ENCODE peak calls at places on chromosome 7, in eight cellular contexts. Y is SK-N-SH; J is iPS DF 6.9; M is heart right ventricle; I is GM23248; R is CD8-positive, alpha-beta T cell; P is lower lobe of right lung; H is mesenchymal stem cell. A is an unnamed sample. For H3K4me1, the result is how much of the 10 kb centered on the place peaks cover.

GRCh38 chr7:73329861-73330581 is 2.1 kb downstream of the FKBP6 start:
- DNase-seq in Y (peak), J (no peak), M (no peak), I (peak), R (no peak), P (no peak), H (peak), A (no peak)

GRCh38 chr7:151796091-151796870 is 80.6 kb downstream of the PRKAG2 start:
- DNase-seq in Y (no peak), J (no peak), M (no peak), I (peak), R (no peak), P (peak), H (no peak), A (no peak)

GRCh38 chr7:29796181-29796580 is 10.1 kb upstream of the WIPF3 start:
- DNase-seq in Y (no peak), J (no peak), M (no peak), I (peak), R (no peak), P (no peak), H (no peak), A (no peak)

GRCh38 chr7:3138206-3138605 is 94.5 kb upstream of the CARD11 start:
- DNase-seq in Y (no peak), J (no peak), M (no peak), I (no peak), R (no peak), P (no peak), H (no peak), A (no peak)

GRCh38 chr7:117188949-117189348 is 133.9 kb downstream of the WNT2 start:
- DNase-seq in Y (no peak), J (no peak), M (no peak), I (peak), R (no peak), P (no peak), H (no peak), A (no peak)

GRCh38 chr7:23680417-23681405 is 712 bp downstream of the FAM221A start:
- DNase-seq in Y (peak), J (peak), M (peak), I (peak), R (peak), P (peak), H (peak), A (peak)

GRCh38 chr7:36677769-36678435 is 46.4 kb downstream of the AOAH start:
- DNase-seq in Y (no peak), J (no peak), M (no peak), I (no peak), R (no peak), P (no peak), H (no peak), A (no peak)

GRCh38 chr7:101172854-101173751 is 7.0 kb downstream of the NAT16 start:
- DNase-seq in Y (peak), J (no peak), M (peak), I (peak), R (no peak), P (peak), H (peak), A (no peak)

GRCh38 chr7:140035400-140036223 is 27.1 kb downstream of the PARP12 start:
- DNase-seq in Y (no peak), J (no peak), M (no peak), I (peak), R (no peak), P (no peak), H (peak), A (no peak)

GRCh38 chr7:91347288-91347687 is 83.1 kb downstream of the FZD1 start:
- DNase-seq in Y (no peak), J (no peak), M (peak), I (no peak), R (no peak), P (no peak), H (peak), A (no peak)

GRCh38 chr7:133186060-133186459 is 66.8 kb upstream of the EXOC4 start:
- DNase-seq in Y (no peak), J (no peak), M (no peak), I (no peak), R (no peak), P (no peak), H (no peak), A (no peak)

GRCh38 chr7:151043959-151044358 is 4.4 kb upstream of the ASIC3 start:
- DNase-seq in Y (no peak), J (no peak), M (no peak), I (no peak), R (no peak), P (no peak), H (no peak), A (no peak)

GRCh38 chr7:12637819-12638592 is 49.4 kb upstream of the ARL4A start:
- DNase-seq in Y (peak), J (no peak), M (peak), I (no peak), R (no peak), P (no peak), H (no peak), A (no peak)

GRCh38 chr7:17129218-17129617 is 169.2 kb upstream of the AHR start:
- DNase-seq in Y (no peak), J (no peak), M (no peak), I (no peak), R (no peak), P (no peak), H (no peak), A (no peak)
- H3K4me1 ChIP-seq in Y (under half), J (under half), M (under half), I (under half), R (under half), P (under half), H (under half), A (under half)

GRCh38 chr7:24828871-24829661 is 71.8 kb upstream of the GSDME start:
- DNase-seq in Y (no peak), J (no peak), M (no peak), I (no peak), R (no peak), P (no peak), H (peak), A (no peak)

GRCh38 chr7:24827589-24827988 is 70.3 kb upstream of the GSDME start:
- DNase-seq in Y (no peak), J (no peak), M (no peak), I (peak), R (no peak), P (no peak), H (peak), A (no peak)

GRCh38 chr7:24831240-24831639 is 74.0 kb upstream of the GSDME start:
- DNase-seq in Y (no peak), J (no peak), M (no peak), I (peak), R (no peak), P (no peak), H (peak), A (no peak)

GRCh38 chr7:24829787-24830186 is 72.5 kb upstream of the GSDME start:
- DNase-seq in Y (no peak), J (no peak), M (no peak), I (peak), R (no peak), P (no peak), H (peak), A (no peak)

GRCh38 chr7:24830440-24831050 is 73.3 kb upstream of the GSDME start:
- DNase-seq in Y (no peak), J (no peak), M (no peak), I (no peak), R (no peak), P (no peak), H (no peak), A (no peak)
- H3K4me1 ChIP-seq in Y (under half), J (under half), M (under half), I (half or more), R (under half), P (under half), H (under half), A (under half)

DNA sequence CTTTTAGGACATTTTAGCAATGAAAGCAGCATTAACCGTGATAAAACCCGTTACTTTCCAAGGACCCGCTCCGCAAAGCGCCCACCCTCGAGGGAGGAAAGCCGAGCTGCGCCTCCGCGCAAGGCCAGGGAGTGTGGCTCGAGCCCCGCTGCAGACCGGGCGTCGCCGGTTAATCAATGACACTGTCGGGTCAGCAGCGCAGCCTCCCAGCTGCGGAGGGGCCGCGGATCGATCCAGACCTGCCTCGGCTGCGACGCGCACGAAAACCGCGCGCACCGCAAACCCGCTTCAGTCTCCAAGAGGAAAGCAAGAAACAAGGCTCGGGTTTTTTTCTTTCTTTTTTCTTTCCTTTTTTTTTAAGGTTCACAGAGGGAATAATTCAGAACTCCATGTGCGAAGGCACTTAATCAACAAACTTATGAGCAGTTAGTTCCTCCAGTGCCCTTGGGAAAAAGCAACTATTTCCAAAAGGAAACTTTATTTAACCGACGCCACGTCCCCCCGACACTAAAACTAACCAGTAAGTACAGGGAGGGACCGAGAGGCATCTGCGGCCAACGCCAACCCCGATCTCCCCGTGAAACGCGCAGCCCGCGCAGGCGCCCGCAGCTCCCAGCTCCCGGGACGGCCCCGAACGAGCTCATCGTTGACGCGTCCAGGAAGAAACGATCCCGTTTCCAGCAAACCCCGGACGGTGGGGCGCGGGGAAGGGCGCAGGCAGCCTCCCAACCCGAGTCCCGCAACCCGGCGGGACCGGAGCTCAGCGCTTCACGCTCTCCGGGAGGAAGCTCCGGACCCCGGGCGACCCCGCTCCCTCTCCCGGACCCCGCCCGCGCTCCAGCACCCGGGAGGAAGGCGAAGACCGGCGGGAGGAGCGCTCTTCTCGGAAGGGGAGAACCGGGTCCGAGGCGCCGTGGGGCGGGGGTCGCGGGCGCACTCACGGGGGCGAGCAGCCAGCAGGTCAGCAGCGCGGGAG is 599 bp downstream of the VIPR2 start:
- DNase-seq in Y (peak), J (no peak), M (peak), I (peak), R (no peak), P (no peak), H (no peak), A (no peak)
- H3K4me1 ChIP-seq in Y (under half), J (under half), M (under half), I (under half), R (under half), P (under half), H (under half), A (under half)

DNA sequence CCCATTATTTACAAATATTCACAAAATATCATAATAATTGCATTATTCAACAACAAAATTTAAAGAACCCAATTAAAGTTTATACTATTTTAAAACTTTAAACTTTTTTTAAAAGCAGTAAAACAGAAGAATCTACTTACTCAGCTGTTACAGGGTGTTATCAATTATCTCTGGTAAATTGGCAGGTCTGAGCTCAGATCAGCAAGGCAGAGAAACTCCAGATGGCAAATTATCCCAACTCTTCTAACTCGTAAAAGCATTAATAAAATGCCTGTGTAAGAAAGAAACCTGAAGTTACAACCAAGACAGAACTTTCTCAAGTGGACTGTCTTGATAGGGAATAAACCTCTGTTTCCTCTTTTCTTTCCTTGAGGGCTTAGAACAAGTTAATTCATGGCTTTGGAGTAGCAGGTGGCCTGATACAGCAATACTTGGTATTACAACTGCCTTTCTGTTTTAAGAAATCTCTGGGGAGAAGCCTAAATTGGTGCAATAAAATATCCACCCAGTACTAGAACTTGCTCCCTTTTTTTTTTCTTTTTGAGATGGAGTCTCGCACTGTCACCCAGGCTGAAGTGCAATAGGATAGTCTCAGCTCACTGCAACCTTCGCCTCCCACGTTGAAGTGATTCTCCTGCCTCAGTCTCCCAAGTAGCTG is 275.3 kb upstream of the MKLN1 start:
- DNase-seq in Y (no peak), J (no peak), M (no peak), I (no peak), R (no peak), P (no peak), H (no peak), A (no peak)
- H3K4me1 ChIP-seq in Y (under half), J (under half), M (half or more), I (under half), R (half or more), P (half or more), H (under half), A (half or more)

GRCh38 chr7:55108401-55108800 is 89.6 kb downstream of the EGFR start:
- DNase-seq in Y (no peak), J (no peak), M (no peak), I (no peak), R (no peak), P (no peak), H (no peak), A (no peak)

GRCh38 chr7:55107946-55108345 is 89.1 kb downstream of the EGFR start:
- DNase-seq in Y (no peak), J (no peak), M (no peak), I (no peak), R (no peak), P (no peak), H (no peak), A (no peak)

GRCh38 chr7:55104123-55104522 is 85.3 kb downstream of the EGFR start:
- DNase-seq in Y (no peak), J (no peak), M (no peak), I (no peak), R (no peak), P (no peak), H (no peak), A (no peak)

GRCh38 chr7:55104707-55105433 is 86.1 kb downstream of the EGFR start:
- DNase-seq in Y (no peak), J (no peak), M (no peak), I (peak), R (no peak), P (no peak), H (no peak), A (no peak)

DNA sequence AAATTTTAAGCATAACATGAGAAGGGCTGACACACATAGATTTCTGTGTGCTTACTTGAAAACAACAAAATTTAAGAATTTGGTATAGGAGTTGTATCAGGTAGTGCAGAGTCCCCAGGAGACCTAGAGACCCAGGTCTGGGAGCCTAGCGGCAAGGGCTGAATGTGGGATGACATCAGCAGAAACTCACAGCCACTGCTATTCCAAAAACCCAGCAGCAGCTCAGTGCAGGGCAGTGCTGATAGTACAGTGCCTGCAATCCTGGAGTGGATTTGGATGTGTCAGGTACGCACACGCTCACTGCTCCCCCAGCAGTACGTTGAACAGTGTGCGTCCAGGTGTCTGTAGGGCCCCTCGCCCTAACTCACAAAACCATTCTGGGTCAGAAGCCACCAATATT is 87.1 kb downstream of the EGFR start:
- DNase-seq in Y (peak), J (no peak), M (no peak), I (peak), R (no peak), P (no peak), H (no peak), A (no peak)
- H3K4me1 ChIP-seq in Y (under half), J (under half), M (under half), I (half or more), R (under half), P (under half), H (under half), A (under half)

DNA sequence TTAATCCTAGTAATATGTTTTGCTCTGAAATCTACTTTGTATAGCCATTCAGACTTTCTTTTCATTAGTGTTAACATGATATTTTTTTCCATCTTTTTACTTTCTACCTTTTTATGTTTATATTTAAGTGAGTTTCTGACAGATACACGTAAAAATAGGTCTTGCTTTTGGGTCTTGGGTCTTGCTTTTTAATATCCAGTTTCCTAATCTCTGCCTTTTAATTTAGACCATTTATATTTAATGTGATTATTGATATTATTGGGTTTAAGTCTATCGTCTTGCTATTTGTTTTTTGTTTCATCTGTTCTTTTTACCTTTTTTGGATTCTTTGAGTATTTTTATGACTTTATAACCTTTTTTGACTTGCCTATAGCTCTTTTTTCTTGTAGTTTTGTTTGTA is 7.9 kb downstream of the PHTF2 start:
- DNase-seq in Y (no peak), J (no peak), M (no peak), I (no peak), R (no peak), P (no peak), H (no peak), A (no peak)
- H3K4me1 ChIP-seq in Y (under half), J (under half), M (under half), I (under half), R (under half), P (under half), H (under half), A (under half)

GRCh38 chr7:129308047-129308446 is 83.2 kb downstream of the AHCYL2 start:
- DNase-seq in Y (no peak), J (no peak), M (peak), I (peak), R (no peak), P (no peak), H (peak), A (no peak)

GRCh38 chr7:129311429-129311828 is 86.6 kb downstream of the AHCYL2 start:
- DNase-seq in Y (no peak), J (no peak), M (no peak), I (no peak), R (no peak), P (no peak), H (no peak), A (no peak)

GRCh38 chr7:129313282-129313681 is 88.5 kb downstream of the AHCYL2 start:
- DNase-seq in Y (no peak), J (no peak), M (no peak), I (no peak), R (no peak), P (no peak), H (no peak), A (no peak)

GRCh38 chr7:129307592-129307991 is 82.8 kb downstream of the AHCYL2 start:
- DNase-seq in Y (no peak), J (no peak), M (no peak), I (no peak), R (no peak), P (no peak), H (no peak), A (no peak)
- H3K4me1 ChIP-seq in Y (under half), J (under half), M (under half), I (under half), R (under half), P (under half), H (under half), A (under half)

GRCh38 chr7:30916767-30917166 is 5.1 kb downstream of the AQP1 start:
- DNase-seq in Y (no peak), J (no peak), M (no peak), I (no peak), R (no peak), P (peak), H (no peak), A (no peak)
- H3K4me1 ChIP-seq in Y (half or more), J (under half), M (half or more), I (under half), R (under half), P (under half), H (half or more), A (under half)

GRCh38 chr7:47783456-47784240 is 164.6 kb downstream of the PKD1L1 start:
- DNase-seq in Y (no peak), J (no peak), M (no peak), I (peak), R (no peak), P (no peak), H (peak), A (no peak)

GRCh38 chr7:47788083-47788482 is 160.2 kb downstream of the PKD1L1 start:
- DNase-seq in Y (no peak), J (no peak), M (no peak), I (no peak), R (no peak), P (no peak), H (no peak), A (no peak)

GRCh38 chr7:47785923-47786556 is 162.2 kb downstream of the PKD1L1 start:
- DNase-seq in Y (no peak), J (no peak), M (no peak), I (peak), R (no peak), P (no peak), H (no peak), A (no peak)

GRCh38 chr7:47787249-47788069 is 160.8 kb downstream of the PKD1L1 start:
- DNase-seq in Y (no peak), J (no peak), M (no peak), I (peak), R (no peak), P (no peak), H (peak), A (no peak)

DNA sequence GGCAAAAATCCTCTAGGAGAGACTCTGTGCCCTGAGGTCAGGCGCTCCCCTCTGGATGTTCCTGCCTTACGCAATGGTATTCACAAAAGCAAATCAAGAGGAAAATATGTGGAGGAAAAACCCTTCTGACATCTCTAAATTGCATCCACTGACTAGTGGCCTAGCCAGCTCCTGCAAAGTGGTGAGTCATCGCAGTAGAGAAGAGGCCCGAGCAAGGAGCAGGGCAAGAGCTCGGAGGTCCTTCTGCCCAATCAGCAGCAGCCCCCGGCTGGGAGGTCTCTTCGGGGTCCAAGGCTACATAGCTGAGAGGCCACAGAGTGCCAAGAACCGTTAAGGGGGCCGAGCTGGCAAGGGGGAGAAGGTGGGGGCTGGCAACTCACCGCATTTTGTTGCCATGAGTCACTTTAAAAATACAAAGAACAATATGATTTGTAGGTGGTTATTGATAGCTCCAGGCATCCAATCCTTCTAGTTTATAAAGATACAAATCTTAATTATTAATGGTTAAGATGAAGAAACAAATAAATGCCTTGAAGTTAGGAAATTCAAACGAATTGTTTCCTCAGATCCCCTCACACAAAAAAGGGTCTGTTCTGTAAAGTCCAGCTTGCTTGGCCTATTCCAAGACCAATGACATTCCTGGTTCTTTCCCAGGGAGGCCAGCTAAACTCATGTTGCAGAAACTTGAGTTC is 161.6 kb downstream of the PKD1L1 start:
- DNase-seq in Y (no peak), J (no peak), M (no peak), I (peak), R (no peak), P (no peak), H (peak), A (no peak)
- H3K4me1 ChIP-seq in Y (under half), J (under half), M (under half), I (half or more), R (under half), P (under half), H (under half), A (under half)

A was measured in CD8-positive, alpha-beta memory T cell.